ENCODE peak calls at places on chromosome 17, in four cellular contexts. R is H54, U is ELR, V is Peyer's patch. Q is an unnamed sample.

GRCh38 chr17:68777243-68777855 is 176.2 kb upstream of the FAM20A start:
- DNase-seq in U (peak), V (no peak), R (no peak), Q (peak)

GRCh38 chr17:2716649-2717048 is 5.1 kb upstream of the CLUH start:
- DNase-seq in U (no peak), R (no peak), V (no peak), Q (no peak)

GRCh38 chr17:36124879-36125824 is 21.5 kb downstream of the CCL4 start:
- DNase-seq in U (no peak), V (no peak), R (no peak), Q (no peak)

GRCh38 chr17:78268960-78269892 is 37.8 kb downstream of the TMEM235 start:
- DNase-seq in V (no peak), U (no peak), R (no peak), Q (no peak)

GRCh38 chr17:79364695-79365094 is 246.2 kb downstream of the RBFOX3 start:
- DNase-seq in V (no peak), R (no peak), U (no peak), Q (no peak)

GRCh38 chr17:81806461-81807209 is 2.7 kb downstream of the GCGR start:
- DNase-seq in R (no peak), V (no peak), U (no peak), Q (no peak)

GRCh38 chr17:65902831-65903549 is 288.9 kb downstream of the CEP112 start:
- DNase-seq in R (no peak), U (no peak), V (no peak), Q (no peak)

GRCh38 chr17:14143678-14144077 is 74.4 kb downstream of the COX10 start:
- DNase-seq in V (no peak), U (no peak), R (no peak), Q (no peak)

GRCh38 chr17:4565209-4566141 is 5.1 kb upstream of the GGT6 start:
- DNase-seq in V (peak), R (peak), U (peak), Q (peak)

GRCh38 chr17:78641666-78642065 is 64.5 kb upstream of the DNAH17 start:
- DNase-seq in V (no peak), U (no peak), R (no peak), Q (no peak)